ENCODE peak calls at places on chromosomes 2 and 18, in eight cellular contexts. L, G, I, Z, M, V, W and S are unnamed samples.
A peak's percentile ranks its signal among the peaks of the same experiment; 100 is the strongest.

GRCh38 chr2:16413947-16414346 is 251.7 kb downstream of the CYRIA start:
- DNase-seq in V (no peak), G (no peak), M (no peak), I (no peak), Z (no peak), W (no peak), L (no peak), S (no peak)

GRCh38 chr2:235160281-235160805 is 208.5 kb downstream of the SH3BP4 start:
- DNase-seq in G (no peak), W (no peak), V (peak; percentile 44), M (no peak), Z (no peak), I (no peak), L (no peak), S (peak; percentile 33)

GRCh38 chr18:28177828-28178635 is 1.1 kb upstream of the CDH2 start:
- DNase-seq in Z (peak; percentile 76), M (no peak), I (no peak), L (peak; percentile 10), V (peak; percentile 45), G (no peak), W (peak; percentile 94), S (peak; percentile 90)

GRCh38 chr2:141380625-141381012 is 750.2 kb downstream of the LRP1B start:
- DNase-seq in V (no peak), W (no peak), G (no peak), L (no peak), M (no peak), I (no peak), Z (no peak), S (no peak)

GRCh38 chr18:42137671-42138375 is 182.8 kb downstream of the PIK3C3 start:
- DNase-seq in M (no peak), W (no peak), G (no peak), L (no peak), V (no peak), Z (no peak), I (no peak), S (no peak)

GRCh38 chr2:61255580-61256437 is 93.8 kb downstream of the C2orf74 start:
- DNase-seq in L (peak; percentile 94), V (peak; percentile 74), G (no peak), I (peak; percentile 71), M (no peak), W (no peak), Z (no peak), S (peak; percentile 74)

GRCh38 chr2:61898810-61899209 is 6.7 kb upstream of the COMMD1 start:
- DNase-seq in V (no peak), I (no peak), W (peak; percentile 4), M (no peak), G (no peak), Z (no peak), L (peak; percentile 36), S (peak; percentile 46)

GRCh38 chr18:7236899-7237298 is 6.0 kb downstream of the LRRC30 start:
- DNase-seq in W (no peak), V (no peak), I (no peak), M (no peak), L (no peak), Z (no peak), G (no peak), S (no peak)

GRCh38 chr2:127219716-127220090 is 396 bp downstream of the CYP27C1 start:
- DNase-seq in V (no peak), W (no peak), M (no peak), L (no peak), Z (no peak), G (no peak), I (no peak), S (peak; percentile 75)

GRCh38 chr2:216408426-216409315 is 3.6 kb upstream of the SMARCAL1 start:
- DNase-seq in G (no peak), W (no peak), V (no peak), Z (no peak), M (no peak), L (no peak), I (no peak), S (no peak)

GRCh38 chr2:70440621-70441020 is 113.0 kb downstream of the TGFA start:
- DNase-seq in I (no peak), W (no peak), G (peak; percentile 61), Z (no peak), V (no peak), M (no peak), L (no peak), S (no peak)

GRCh38 chr2:37631292-37631691 is 40.1 kb downstream of the CDC42EP3 start:
- DNase-seq in G (no peak), L (no peak), I (no peak), Z (no peak), W (peak; percentile 40), M (no peak), V (no peak), S (no peak)

GRCh38 chr2:190088917-190089316 is 26.4 kb upstream of the MSTN start:
- DNase-seq in G (no peak), L (peak; percentile 61), V (peak; percentile 51), I (peak; percentile 26), Z (peak; percentile 36), M (peak; percentile 15), W (peak; percentile 69), S (peak; percentile 89)

GRCh38 chr2:102181919-102182635 is 4.7 kb upstream of the IL1RL2 start:
- DNase-seq in M (no peak), G (no peak), V (peak; percentile 55), Z (no peak), I (no peak), W (no peak), L (no peak), S (peak; percentile 48)

GRCh38 chr2:11406492-11407381 is 59.2 kb downstream of the E2F6 start:
- DNase-seq in V (peak; percentile 88), Z (peak; percentile 67), I (no peak), M (no peak), L (peak; percentile 54), W (no peak), G (no peak), S (peak; percentile 83)

GRCh38 chr2:201879986-201880385 is 73.6 kb downstream of the CDK15 start:
- DNase-seq in V (no peak), W (no peak), I (no peak), G (no peak), Z (no peak), L (no peak), M (no peak), S (no peak)

GRCh38 chr18:35756506-35757117 is 175.1 kb downstream of the GALNT1 start:
- DNase-seq in L (peak; percentile 55), V (peak; percentile 52), Z (peak; percentile 63), G (peak; percentile 72), I (peak; percentile 15), M (peak; percentile 34), W (peak; percentile 98), S (peak; percentile 83)

GRCh38 chr2:240519396-240520142 is 38.2 kb downstream of the ANKMY1 start:
- DNase-seq in I (no peak), L (no peak), G (no peak), M (no peak), W (no peak), V (peak; percentile 34), Z (no peak), S (peak; percentile 73)

GRCh38 chr2:96913117-96913397 is 43.2 kb upstream of the SEMA4C start:
- DNase-seq in L (no peak), Z (no peak), M (no peak), G (no peak), I (no peak), V (no peak), W (no peak), S (no peak)

GRCh38 chr2:28449489-28450395 is 46.1 kb upstream of the PLB1 start:
- DNase-seq in Z (no peak), V (no peak), I (no peak), G (peak; percentile 89), M (peak; percentile 87), L (peak; percentile 85), W (no peak), S (no peak)

GRCh38 chr2:10514743-10515142 is 66.6 kb upstream of the ODC1 start:
- DNase-seq in M (no peak), L (peak; percentile 99), W (no peak), G (peak; percentile 19), Z (no peak), V (no peak), I (no peak), S (no peak)

GRCh38 chr2:127124426-127124825 is 17.5 kb upstream of the BIN1 start:
- DNase-seq in W (no peak), G (no peak), I (no peak), L (no peak), Z (no peak), M (no peak), V (no peak), S (no peak)

GRCh38 chr2:24399434-24400206 is 39.3 kb upstream of the ITSN2 start:
- DNase-seq in G (no peak), L (no peak), W (peak; percentile 94), Z (no peak), I (no peak), V (no peak), M (no peak), S (no peak)

GRCh38 chr2:165601866-165602636 is 132.6 kb downstream of the CSRNP3 start:
- DNase-seq in M (no peak), Z (no peak), V (peak; percentile 78), G (no peak), I (no peak), L (peak; percentile 93), W (no peak), S (peak; percentile 89)

GRCh38 chr2:122885436-122885835 is 1130.0 kb downstream of the TSN start:
- DNase-seq in Z (no peak), I (no peak), G (no peak), W (no peak), L (peak; percentile 50), M (no peak), V (no peak), S (no peak)

GRCh38 chr2:206084468-206084869 is 1.5 kb downstream of the INO80D start:
- DNase-seq in W (no peak), G (peak; percentile 61), V (peak; percentile 87), I (no peak), L (peak; percentile 69), M (no peak), Z (peak; percentile 32), S (peak; percentile 75)

GRCh38 chr2:46512185-46512584 is 32.8 kb downstream of the TMEM247 start:
- DNase-seq in W (no peak), V (no peak), Z (no peak), M (no peak), G (no peak), L (no peak), I (no peak), S (no peak)

GRCh38 chr2:38181802-38182517 is 106.0 kb upstream of the CYP1B1 start:
- DNase-seq in V (no peak), G (no peak), Z (no peak), I (no peak), L (no peak), M (no peak), W (no peak), S (no peak)

GRCh38 chr18:69752737-69753380 is 194.8 kb downstream of the CD226 start:
- DNase-seq in L (no peak), W (peak; percentile 77), V (no peak), G (no peak), M (no peak), Z (no peak), I (no peak), S (no peak)

GRCh38 chr2:222655406-222655747 is 515 bp downstream of the FARSB start:
- DNase-seq in I (no peak), W (peak; percentile 46), L (peak; percentile 44), V (no peak), M (no peak), G (no peak), Z (no peak), S (peak; percentile 61)

GRCh38 chr18:44066541-44066940 is 614.1 kb upstream of the SETBP1 start:
- DNase-seq in W (no peak), G (no peak), V (no peak), I (no peak), L (no peak), Z (no peak), M (no peak), S (no peak)

GRCh38 chr18:9906407-9906955 is 7.3 kb upstream of the VAPA start:
- DNase-seq in G (no peak), W (no peak), V (no peak), Z (no peak), M (no peak), L (no peak), I (no peak), S (no peak)

GRCh38 chr2:45173513-45173912 is 164.3 kb upstream of the SIX2 start:
- DNase-seq in L (peak; percentile 99), G (no peak), Z (no peak), W (no peak), V (peak; percentile 99), I (peak; percentile 37), M (no peak), S (peak; percentile 89)